ENCODE peak calls at places on chromosomes 3 and 15, in five cellular contexts. One of them, this sample, is unnamed.

GRCh38 chr3:154050766-154051165 is 70.4 kb upstream of the ARHGEF26 start:
- DNase-seq in B cell: no peak
- DNase-seq in epithelial cell of esophagus: no peak
- DNase-seq in RWPE1: no peak
- DNase-seq in uterus: no peak
- DNase-seq in this sample: no peak

GRCh38 chr3:130380398-130380797 is 34.9 kb downstream of the COL6A5 start:
- DNase-seq in B cell: no peak
- DNase-seq in epithelial cell of esophagus: no peak
- DNase-seq in RWPE1: no peak
- DNase-seq in uterus: no peak
- DNase-seq in this sample: no peak

GRCh38 chr15:22939051-22939450 is 41.1 kb downstream of the CYFIP1 start:
- DNase-seq in B cell: no peak
- DNase-seq in epithelial cell of esophagus: no peak
- DNase-seq in RWPE1: no peak
- DNase-seq in uterus: no peak
- DNase-seq in this sample: no peak

GRCh38 chr3:65922441-65922840 is 116.3 kb downstream of the MAGI1 start:
- DNase-seq in B cell: no peak
- DNase-seq in epithelial cell of esophagus: no peak
- DNase-seq in RWPE1: no peak
- DNase-seq in uterus: no peak
- DNase-seq in this sample: no peak

GRCh38 chr15:29631076-29632070 is 190.9 kb downstream of the TJP1 start:
- DNase-seq in B cell: no peak
- DNase-seq in epithelial cell of esophagus: no peak
- DNase-seq in RWPE1: no peak
- DNase-seq in uterus: no peak
- DNase-seq in this sample: no peak

GRCh38 chr3:38649500-38650247 is at the start of gene SCN5A:
- DNase-seq in B cell: peak; percentile 39
- DNase-seq in epithelial cell of esophagus: peak; percentile 23
- DNase-seq in RWPE1: peak; percentile 37
- DNase-seq in uterus: peak; percentile 43
- DNase-seq in this sample: peak; percentile 53

GRCh38 chr3:10557783-10558373 is 52.5 kb upstream of the ATP2B2 start:
- DNase-seq in B cell: no peak
- DNase-seq in epithelial cell of esophagus: peak; percentile 62
- DNase-seq in RWPE1: peak; percentile 49
- DNase-seq in uterus: no peak
- DNase-seq in this sample: peak; percentile 17

GRCh38 chr15:61724276-61724939 is 335.8 kb downstream of the VPS13C start:
- DNase-seq in B cell: no peak
- DNase-seq in epithelial cell of esophagus: no peak
- DNase-seq in RWPE1: no peak
- DNase-seq in uterus: peak; percentile 53
- DNase-seq in this sample: no peak

GRCh38 chr3:3776607-3777006 is 22.6 kb upstream of the LRRN1 start:
- DNase-seq in B cell: no peak
- DNase-seq in epithelial cell of esophagus: no peak
- DNase-seq in RWPE1: no peak
- DNase-seq in uterus: no peak
- DNase-seq in this sample: no peak

GRCh38 chr3:171402281-171402680 is 57.9 kb downstream of the TNIK start:
- DNase-seq in B cell: no peak
- DNase-seq in epithelial cell of esophagus: no peak
- DNase-seq in RWPE1: no peak
- DNase-seq in uterus: no peak
- DNase-seq in this sample: no peak

GRCh38 chr3:153906366-153906765 is 214.8 kb upstream of the ARHGEF26 start:
- DNase-seq in B cell: no peak
- DNase-seq in epithelial cell of esophagus: no peak
- DNase-seq in RWPE1: no peak
- DNase-seq in uterus: no peak
- DNase-seq in this sample: no peak

GRCh38 chr3:40366203-40367162 is 20.5 kb upstream of the ENTPD3 start:
- DNase-seq in B cell: no peak
- DNase-seq in epithelial cell of esophagus: peak; percentile 91
- DNase-seq in RWPE1: no peak
- DNase-seq in uterus: no peak
- DNase-seq in this sample: no peak

GRCh38 chr3:116056280-116056679 is 389.0 kb downstream of the LSAMP start:
- DNase-seq in B cell: no peak
- DNase-seq in epithelial cell of esophagus: no peak
- DNase-seq in RWPE1: no peak
- DNase-seq in uterus: no peak
- DNase-seq in this sample: no peak

GRCh38 chr3:69385723-69386483 is at the start of gene FRMD4B:
- DNase-seq in B cell: peak; percentile 12
- DNase-seq in epithelial cell of esophagus: peak; percentile 51
- DNase-seq in RWPE1: no peak
- DNase-seq in uterus: peak; percentile 26
- DNase-seq in this sample: peak; percentile 48

GRCh38 chr3:18412684-18413083 is 12.5 kb downstream of the SATB1 start:
- DNase-seq in B cell: no peak
- DNase-seq in epithelial cell of esophagus: no peak
- DNase-seq in RWPE1: no peak
- DNase-seq in uterus: no peak
- DNase-seq in this sample: no peak

GRCh38 chr3:194404365-194405140 is 5.5 kb upstream of the GP5 start:
- DNase-seq in B cell: peak; percentile 65
- DNase-seq in epithelial cell of esophagus: peak; percentile 67
- DNase-seq in RWPE1: peak; percentile 18
- DNase-seq in uterus: no peak
- DNase-seq in this sample: peak; percentile 60

GRCh38 chr3:98612587-98612986 is 19.2 kb upstream of the CPOX start:
- DNase-seq in B cell: no peak
- DNase-seq in epithelial cell of esophagus: peak; percentile 70
- DNase-seq in RWPE1: no peak
- DNase-seq in uterus: no peak
- DNase-seq in this sample: peak; percentile 22

GRCh38 chr3:40143283-40144090 is 166.0 kb upstream of the EIF1B start:
- DNase-seq in B cell: no peak
- DNase-seq in epithelial cell of esophagus: no peak
- DNase-seq in RWPE1: no peak
- DNase-seq in uterus: no peak
- DNase-seq in this sample: no peak

GRCh38 chr15:37837276-37837675 is 97.2 kb upstream of the TMCO5A start:
- DNase-seq in B cell: no peak
- DNase-seq in epithelial cell of esophagus: no peak
- DNase-seq in RWPE1: no peak
- DNase-seq in uterus: no peak
- DNase-seq in this sample: no peak

GRCh38 chr3:179962617-179963387 is 73.9 kb downstream of the PEX5L start:
- DNase-seq in B cell: no peak
- DNase-seq in epithelial cell of esophagus: peak; percentile 59
- DNase-seq in RWPE1: no peak
- DNase-seq in uterus: no peak
- DNase-seq in this sample: no peak

DNA sequence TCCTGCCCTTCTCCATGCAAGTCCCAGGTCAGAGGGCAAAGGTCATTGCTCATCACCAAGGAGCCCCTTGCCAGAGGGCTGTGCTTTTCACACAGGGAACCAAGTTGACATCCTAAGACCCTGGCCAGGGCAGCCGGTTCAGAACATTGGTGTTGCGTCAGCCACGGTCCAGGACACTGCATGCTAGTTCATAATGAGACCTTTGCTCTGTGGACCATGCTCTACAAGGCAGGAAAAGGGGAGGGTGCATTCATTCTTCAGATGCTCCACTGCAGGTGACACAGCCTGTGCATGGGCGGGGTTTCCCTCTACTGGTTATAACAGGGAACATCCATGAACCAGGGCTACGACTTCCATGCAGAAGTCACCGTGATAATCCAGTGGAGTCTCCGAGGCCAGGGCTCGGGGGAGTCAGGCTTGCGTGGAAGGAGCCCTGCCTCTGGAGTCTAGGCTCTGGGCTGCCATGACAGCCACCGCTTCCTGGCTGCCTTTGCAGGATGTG is 81.6 kb downstream of the OCA2 start:
- DNase-seq in B cell: peak; percentile 13
- DNase-seq in epithelial cell of esophagus: peak; percentile 4
- DNase-seq in RWPE1: no peak
- DNase-seq in uterus: no peak
- DNase-seq in this sample: no peak
- TF ChIP-seq CTCF in B cell: no peak
- TF ChIP-seq CTCF in epithelial cell of esophagus: no peak
- TF ChIP-seq CTCF in RWPE1: no peak
- TF ChIP-seq CTCF in uterus: no peak
- TF ChIP-seq CTCF in this sample: no peak

GRCh38 chr3:101638262-101638745 is 38.6 kb downstream of the ZBTB11 start:
- DNase-seq in B cell: no peak
- DNase-seq in epithelial cell of esophagus: no peak
- DNase-seq in RWPE1: no peak
- DNase-seq in uterus: no peak
- DNase-seq in this sample: no peak
- TF ChIP-seq CTCF in B cell: no peak
- TF ChIP-seq CTCF in epithelial cell of esophagus: peak; percentile 29
- TF ChIP-seq CTCF in RWPE1: no peak
- TF ChIP-seq CTCF in uterus: no peak
- TF ChIP-seq CTCF in this sample: no peak

GRCh38 chr3:17213102-17213501 is 328.3 kb downstream of the PLCL2 start:
- DNase-seq in B cell: no peak
- DNase-seq in epithelial cell of esophagus: peak; percentile 89
- DNase-seq in RWPE1: no peak
- DNase-seq in uterus: no peak
- DNase-seq in this sample: no peak
- TF ChIP-seq CTCF in B cell: no peak
- TF ChIP-seq CTCF in epithelial cell of esophagus: no peak
- TF ChIP-seq CTCF in RWPE1: no peak
- TF ChIP-seq CTCF in uterus: no peak
- TF ChIP-seq CTCF in this sample: no peak

GRCh38 chr3:125437631-125438435 is 62.7 kb upstream of the ZNF148 start:
- DNase-seq in B cell: peak; percentile 71
- DNase-seq in epithelial cell of esophagus: peak; percentile 39
- DNase-seq in RWPE1: peak; percentile 59
- DNase-seq in uterus: peak; percentile 62
- DNase-seq in this sample: peak; percentile 70
- TF ChIP-seq CTCF in B cell: peak; percentile 99
- TF ChIP-seq CTCF in epithelial cell of esophagus: peak; percentile 99
- TF ChIP-seq CTCF in RWPE1: peak; percentile 96
- TF ChIP-seq CTCF in uterus: peak; percentile 80
- TF ChIP-seq CTCF in this sample: peak; percentile 94

DNA sequence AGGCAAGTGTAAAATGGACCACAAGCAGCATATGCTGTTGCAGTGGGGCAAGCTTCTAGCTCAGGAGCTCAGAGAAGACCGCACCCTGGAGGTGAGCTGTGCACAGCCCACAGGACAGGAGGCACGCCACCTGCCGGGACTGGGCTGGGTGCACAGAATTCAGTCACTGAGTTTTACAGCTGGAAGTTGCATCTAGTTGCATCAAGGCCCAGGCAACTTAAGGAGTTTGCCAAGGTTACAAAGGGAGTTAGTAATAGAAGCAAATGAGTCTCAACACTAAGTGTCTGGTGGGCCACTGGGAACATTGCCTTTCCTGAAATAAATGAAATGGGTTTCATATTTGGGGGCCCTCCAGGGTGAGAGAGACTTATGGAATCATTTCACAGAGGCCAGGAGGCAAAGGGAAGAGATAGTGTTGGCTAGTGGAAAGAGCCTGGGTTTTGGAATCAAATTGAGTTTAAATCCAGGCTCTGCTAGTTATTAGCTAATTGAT is 36.0 kb upstream of the TIMP4 start:
- DNase-seq in B cell: peak; percentile 12
- DNase-seq in epithelial cell of esophagus: peak; percentile 68
- DNase-seq in RWPE1: peak; percentile 36
- DNase-seq in uterus: no peak
- DNase-seq in this sample: peak; percentile 58
- TF ChIP-seq CTCF in B cell: no peak
- TF ChIP-seq CTCF in epithelial cell of esophagus: peak; percentile 52
- TF ChIP-seq CTCF in RWPE1: no peak
- TF ChIP-seq CTCF in uterus: no peak
- TF ChIP-seq CTCF in this sample: no peak

GRCh38 chr3:59290358-59290757 is 240.5 kb upstream of the CFAP20DC start:
- DNase-seq in B cell: no peak
- DNase-seq in epithelial cell of esophagus: peak; percentile 18
- DNase-seq in RWPE1: no peak
- DNase-seq in uterus: no peak
- DNase-seq in this sample: no peak
- TF ChIP-seq CTCF in B cell: no peak
- TF ChIP-seq CTCF in epithelial cell of esophagus: no peak
- TF ChIP-seq CTCF in RWPE1: no peak
- TF ChIP-seq CTCF in uterus: no peak
- TF ChIP-seq CTCF in this sample: no peak

GRCh38 chr3:14299767-14300166 is 102.6 kb upstream of the SLC6A6 start:
- DNase-seq in B cell: no peak
- DNase-seq in epithelial cell of esophagus: no peak
- DNase-seq in RWPE1: no peak
- DNase-seq in uterus: no peak
- DNase-seq in this sample: no peak

GRCh38 chr3:14298442-14298841 is 104.0 kb upstream of the SLC6A6 start:
- DNase-seq in B cell: no peak
- DNase-seq in epithelial cell of esophagus: no peak
- DNase-seq in RWPE1: no peak
- DNase-seq in uterus: no peak
- DNase-seq in this sample: no peak

GRCh38 chr3:14301558-14301957 is 100.8 kb upstream of the SLC6A6 start:
- DNase-seq in B cell: no peak
- DNase-seq in epithelial cell of esophagus: peak; percentile 87
- DNase-seq in RWPE1: no peak
- DNase-seq in uterus: peak; percentile 56
- DNase-seq in this sample: no peak

GRCh38 chr3:14298991-14299555 is 103.3 kb upstream of the SLC6A6 start:
- DNase-seq in B cell: no peak
- DNase-seq in epithelial cell of esophagus: no peak
- DNase-seq in RWPE1: no peak
- DNase-seq in uterus: no peak
- DNase-seq in this sample: no peak

DNA sequence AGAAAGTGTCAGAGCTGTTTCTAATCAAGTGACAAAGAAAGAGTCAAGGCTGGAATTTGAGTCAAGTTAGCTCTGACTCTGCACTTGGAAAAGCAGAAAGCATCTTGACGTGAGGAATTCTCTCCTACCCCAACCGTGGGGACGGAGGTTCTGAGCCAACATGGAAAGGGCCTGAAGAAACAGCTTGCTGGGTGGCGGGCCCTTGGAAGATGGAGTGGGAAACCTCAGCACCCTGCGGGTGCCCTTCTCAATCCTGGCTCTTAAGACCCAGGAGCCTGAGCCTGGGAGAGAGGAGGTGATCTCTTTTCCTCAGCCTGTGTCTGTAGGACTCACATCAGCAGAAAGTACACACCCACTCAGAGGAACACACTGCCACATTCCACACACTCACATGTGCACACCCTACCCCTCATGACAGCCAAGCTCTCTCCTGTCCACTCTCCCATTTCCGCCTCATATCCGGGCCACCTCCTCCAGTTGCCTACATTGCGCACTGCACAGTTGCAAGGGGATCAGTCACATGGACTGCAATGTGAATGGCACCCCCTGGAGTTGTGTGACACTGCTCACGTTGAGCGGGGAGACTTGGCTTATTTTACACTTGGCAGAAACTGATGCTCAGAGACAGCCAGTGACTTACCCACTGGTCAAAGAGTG is 101.6 kb upstream of the SLC6A6 start:
- DNase-seq in B cell: no peak
- DNase-seq in epithelial cell of esophagus: no peak
- DNase-seq in RWPE1: no peak
- DNase-seq in uterus: no peak
- DNase-seq in this sample: no peak
- TF ChIP-seq CTCF in B cell: no peak
- TF ChIP-seq CTCF in epithelial cell of esophagus: no peak
- TF ChIP-seq CTCF in RWPE1: no peak
- TF ChIP-seq CTCF in uterus: no peak
- TF ChIP-seq CTCF in this sample: no peak

GRCh38 chr3:122941233-122942206 is 86.0 kb downstream of the SEMA5B start:
- DNase-seq in B cell: no peak
- DNase-seq in epithelial cell of esophagus: no peak
- DNase-seq in RWPE1: no peak
- DNase-seq in uterus: no peak
- DNase-seq in this sample: peak; percentile 19
- TF ChIP-seq CTCF in B cell: no peak
- TF ChIP-seq CTCF in epithelial cell of esophagus: peak; percentile 38
- TF ChIP-seq CTCF in RWPE1: no peak
- TF ChIP-seq CTCF in uterus: no peak
- TF ChIP-seq CTCF in this sample: peak; percentile 23